ENCODE peak calls at places on chromosome 3, in nine cellular contexts. X is suprapubic skin, C is left ventricle myocardium inferior, R is GM23248, S is esophagus squamous epithelium, H is stomach, W is neural progenitor cell, A is pancreas, T is Karpas-422. V is an unnamed sample. For H3K4me1, H3K27me3 and H3K9me3, the result is how much of the 10 kb centered on the place peaks cover.

GRCh38 chr3:43362183-43362582 is 75.8 kb downstream of the SNRK start:
- DNase-seq in X (no peak), S (no peak), R (no peak), C (no peak), A (no peak), T (no peak), W (no peak), H (no peak), V (no peak)

GRCh38 chr3:104069114-104069513 is 1297.6 kb upstream of the ALCAM start:
- DNase-seq in S (no peak), C (no peak), R (peak), W (no peak), X (no peak), H (no peak), T (no peak), A (no peak), V (no peak)

GRCh38 chr3:8490079-8490552 is 11.5 kb upstream of the LMCD1 start:
- DNase-seq in A (no peak), W (no peak), S (no peak), C (no peak), T (no peak), X (no peak), R (peak), H (no peak), V (no peak)

GRCh38 chr3:45988804-45989203 is 6.8 kb downstream of the FYCO1 start:
- DNase-seq in C (no peak), W (no peak), R (peak), X (no peak), T (no peak), A (no peak), S (no peak), H (no peak), V (no peak)

GRCh38 chr3:61824553-61825135 is 263.3 kb downstream of the PTPRG start:
- DNase-seq in S (no peak), T (no peak), H (no peak), C (no peak), X (no peak), R (no peak), W (no peak), A (no peak), V (no peak)

GRCh38 chr3:152149832-152150231 is 118.9 kb upstream of the MBNL1 start:
- DNase-seq in T (no peak), X (no peak), S (no peak), R (no peak), C (no peak), A (no peak), H (no peak), W (no peak), V (no peak)

GRCh38 chr3:181719298-181719859 is 7.7 kb downstream of the SOX2 start:
- DNase-seq in X (no peak), W (no peak), R (no peak), S (no peak), A (peak), H (peak), T (no peak), C (no peak), V (no peak)

GRCh38 chr3:113620091-113620490 is 76.4 kb downstream of the USF3 start:
- DNase-seq in W (no peak), A (no peak), X (no peak), C (no peak), R (no peak), H (no peak), S (no peak), T (no peak), V (no peak)

GRCh38 chr3:43162573-43163084 is 56.8 kb upstream of the POMGNT2 start:
- DNase-seq in A (no peak), R (no peak), C (no peak), T (no peak), S (no peak), H (no peak), W (no peak), X (no peak), V (peak)

GRCh38 chr3:105626739-105627138 is 242.1 kb downstream of the CBLB start:
- DNase-seq in S (no peak), W (no peak), T (no peak), C (no peak), X (no peak), A (no peak), R (no peak), H (no peak), V (no peak)

GRCh38 chr3:168139947-168140346 is 44.2 kb upstream of the GOLIM4 start:
- DNase-seq in R (no peak), A (no peak), W (no peak), H (no peak), T (no peak), S (no peak), C (no peak), X (no peak), V (no peak)

GRCh38 chr3:14124223-14124614 is 451 bp downstream of the CHCHD4 start:
- DNase-seq in S (no peak), X (peak), R (peak), A (peak), T (peak), H (peak), C (peak), W (no peak), V (peak)

GRCh38 chr3:123138819-123139517 is 62.8 kb upstream of the SEC22A start:
- DNase-seq in W (no peak), R (peak), S (no peak), X (no peak), H (no peak), C (no peak), A (no peak), T (no peak), V (no peak)

GRCh38 chr3:123780656-123781055 is 103.5 kb downstream of the MYLK start:
- DNase-seq in H (no peak), X (no peak), W (no peak), R (peak), S (no peak), C (no peak), T (no peak), A (no peak), V (no peak)

GRCh38 chr3:57228734-57229505 is 1.4 kb downstream of the APPL1 start:
- DNase-seq in H (no peak), S (no peak), A (no peak), W (no peak), T (peak), X (no peak), C (no peak), R (peak), V (no peak)

GRCh38 chr3:58613236-58614132 is 36.3 kb upstream of the FAM107A start:
- DNase-seq in X (no peak), T (no peak), R (no peak), A (no peak), S (no peak), W (no peak), H (no peak), C (no peak), V (no peak)

DNA sequence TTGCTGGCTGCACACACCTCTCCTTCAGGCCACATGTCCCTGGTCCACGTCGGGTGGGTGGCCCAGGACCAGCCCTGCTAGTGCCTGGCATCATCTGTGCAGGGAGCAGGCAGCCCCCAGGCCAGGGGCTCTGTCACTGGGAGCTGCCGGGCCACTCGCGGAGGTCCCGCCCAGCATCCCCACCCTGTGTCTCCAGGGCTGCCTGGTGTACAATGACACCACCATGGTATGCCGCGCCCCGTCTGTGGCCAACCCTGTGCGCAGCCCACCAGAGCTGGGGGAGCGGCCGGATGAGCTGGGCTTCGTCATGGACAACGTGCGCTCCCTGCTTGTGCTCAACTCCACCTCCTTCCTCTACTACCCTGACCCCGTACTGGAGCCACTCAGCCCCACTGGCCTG is 34.3 kb downstream of the PLXNA1 start:
- DNase-seq in W (no peak), X (no peak), R (no peak), C (no peak), H (no peak), S (no peak), T (no peak), A (no peak), V (no peak)
- H3K4me1 ChIP-seq in W (under half), X (under half), R (under half), C (under half), H (under half), S (under half), T (under half), A (under half), V (under half)

GRCh38 chr3:126351771-126352475 is 5.3 kb downstream of the KLF15 start:
- DNase-seq in C (no peak), X (peak), T (no peak), W (no peak), H (no peak), R (no peak), S (no peak), A (peak), V (no peak)

GRCh38 chr3:126354776-126355175 is 2.4 kb downstream of the KLF15 start:
- DNase-seq in S (no peak), T (no peak), A (no peak), X (peak), W (no peak), R (no peak), H (no peak), C (no peak), V (no peak)

GRCh38 chr3:126355251-126355650 is 2.0 kb downstream of the KLF15 start:
- DNase-seq in H (no peak), C (no peak), W (no peak), A (no peak), R (no peak), T (no peak), X (no peak), S (no peak), V (no peak)

GRCh38 chr3:126352476-126353454 is 4.4 kb downstream of the KLF15 start:
- DNase-seq in C (no peak), S (no peak), R (peak), T (no peak), A (peak), X (peak), H (no peak), W (no peak), V (no peak)

GRCh38 chr3:126353694-126354321 is 3.4 kb downstream of the KLF15 start:
- DNase-seq in H (no peak), T (no peak), S (no peak), C (no peak), X (peak), R (no peak), A (peak), W (no peak), V (no peak)
- H3K27me3 ChIP-seq in H (under half), T (under half), S (under half), C (under half), X (under half), R (under half), A (under half), W (under half), V (under half)

DNA sequence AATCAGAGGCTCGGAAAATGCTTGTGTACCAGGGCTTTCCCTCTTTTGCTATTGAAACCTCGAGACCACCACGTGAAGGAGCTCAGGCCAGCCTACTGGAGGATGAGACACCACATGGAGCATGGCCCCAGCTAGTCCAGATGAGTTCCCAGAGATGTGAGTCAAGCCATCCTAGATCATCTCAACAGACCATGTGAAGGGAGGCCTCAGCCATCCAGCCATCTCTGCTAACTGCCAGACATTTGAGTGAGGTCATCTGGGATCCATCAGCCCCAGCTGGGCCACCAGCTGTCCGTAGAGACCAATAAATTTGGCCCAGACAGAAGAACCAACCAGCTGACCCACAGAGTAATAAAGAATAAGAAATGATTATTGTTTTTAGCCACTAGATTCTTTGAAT is 62.8 kb upstream of the PROK2 start:
- DNase-seq in W (no peak), C (no peak), X (no peak), T (no peak), A (no peak), S (no peak), R (no peak), H (no peak), V (no peak)
- H3K9me3 ChIP-seq in W (under half), C (under half), X (under half), T (under half), A (under half), S (under half), R (under half), H (under half), V (under half)

GRCh38 chr3:141367038-141367730 is 1.1 kb upstream of the ZBTB38 start:
- DNase-seq in R (peak), H (no peak), W (no peak), T (no peak), C (no peak), A (no peak), X (no peak), S (no peak), V (no peak)
- H3K4me1 ChIP-seq in R (under half), H (under half), W (under half), T (under half), C (half or more), A (under half), X (under half), S (under half), V (under half)

DNA sequence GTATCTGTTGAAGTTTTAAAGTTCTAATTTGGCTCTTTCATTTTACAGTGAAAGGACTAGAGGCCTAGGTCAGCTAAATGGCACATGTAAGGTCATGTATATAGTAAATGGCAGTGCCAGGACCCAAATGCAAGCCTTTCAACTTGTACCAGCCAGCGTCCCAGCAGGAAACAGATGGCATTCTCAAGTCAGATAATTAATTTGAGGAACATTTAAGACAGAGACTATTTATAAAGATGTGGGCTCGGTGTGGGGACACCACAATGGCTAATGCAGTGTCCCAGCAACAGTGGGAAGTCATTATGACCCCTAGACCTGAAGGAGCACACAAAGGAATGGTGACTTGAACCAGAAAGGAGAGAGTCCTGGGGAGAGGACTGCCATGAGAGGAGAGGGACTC is 6.1 kb downstream of the MINDY4B start:
- DNase-seq in A (no peak), X (no peak), C (no peak), T (no peak), W (no peak), H (no peak), R (no peak), S (no peak), V (no peak)
- H3K27me3 ChIP-seq in A (under half), X (under half), C (under half), T (under half), W (under half), H (under half), R (under half), S (under half), V (under half)

DNA sequence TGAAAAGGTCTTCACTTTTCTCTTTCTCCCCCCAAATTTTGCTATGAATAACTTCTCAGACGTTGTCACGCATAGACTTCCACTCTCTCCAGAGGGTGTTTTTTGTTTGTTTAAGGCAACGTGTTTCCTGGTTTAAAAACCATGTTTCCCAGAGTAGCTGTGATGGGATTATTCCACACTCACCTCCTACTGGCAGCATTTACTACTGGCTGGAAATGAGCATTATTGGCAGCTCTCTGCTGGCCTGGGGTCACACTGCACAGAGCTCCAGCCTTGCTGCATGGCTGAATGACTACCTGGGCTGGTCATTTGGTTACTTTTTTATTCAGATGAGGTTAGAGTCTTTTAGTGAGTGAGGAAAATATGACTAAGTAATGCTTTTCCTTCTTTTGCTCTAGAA is 65.2 kb downstream of the RARB start:
- DNase-seq in S (no peak), X (no peak), A (no peak), C (no peak), H (no peak), T (no peak), W (no peak), R (peak), V (no peak)
- H3K9me3 ChIP-seq in S (under half), X (under half), A (under half), C (under half), H (under half), T (under half), W (under half), R (under half), V (under half)

DNA sequence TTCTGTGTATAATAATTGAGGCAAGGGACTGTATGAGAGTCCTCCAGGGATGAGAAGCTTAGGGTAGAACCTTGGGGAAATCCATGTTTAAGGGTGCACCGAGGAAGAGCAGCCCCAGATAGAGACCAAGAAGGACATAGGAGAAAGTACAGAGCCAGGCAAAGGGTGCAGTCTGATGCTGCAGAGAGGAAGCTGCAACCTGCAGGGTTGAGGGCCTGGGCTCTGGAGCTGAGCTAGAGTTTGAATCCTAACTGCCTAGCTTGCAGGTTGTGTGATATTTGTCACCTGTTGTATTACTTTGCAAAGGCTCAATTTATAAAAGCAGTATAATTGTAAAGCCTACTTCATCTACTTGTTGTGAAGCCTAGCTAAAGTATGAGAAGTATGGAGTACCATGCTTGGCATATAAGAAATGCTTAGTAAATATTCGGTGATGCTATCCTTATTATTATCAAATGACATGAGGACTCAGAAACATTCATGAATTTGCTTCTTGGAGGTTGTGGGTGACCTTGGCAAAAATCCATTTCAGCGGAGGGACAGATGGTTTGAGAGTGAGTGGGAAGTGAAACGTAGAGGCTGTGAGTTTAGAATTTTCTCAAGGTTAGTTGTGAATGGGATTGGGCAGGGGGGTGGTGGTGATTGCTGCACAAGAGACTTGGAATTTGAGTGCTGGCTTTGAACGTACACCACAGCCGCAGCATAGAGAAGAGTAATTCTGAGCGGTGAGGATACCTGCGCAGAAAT is 43.8 kb downstream of the PLCL2 start:
- DNase-seq in R (no peak), A (no peak), T (no peak), X (no peak), W (no peak), C (no peak), H (no peak), S (no peak), V (no peak)
- H3K4me1 ChIP-seq in R (under half), A (under half), T (under half), X (under half), W (under half), C (half or more), H (under half), S (under half), V (under half)